ENCODE peak calls at places on chromosomes 13 and 19, in five cellular contexts. M is brain microvascular endothelial cell; B is neural progenitor cell; Z is CD4-positive, alpha-beta T cell; A is HFF-Myc. O is an unnamed sample.

GRCh38 chr19:14735915-14736314 is 42.4 kb downstream of the ADGRE2 start:
- DNase-seq in M (no peak), B (no peak), Z (no peak), A (no peak), O (no peak)

GRCh38 chr19:39148939-39149529 is 23.4 kb downstream of the PAK4 start:
- DNase-seq in M (no peak), B (no peak), Z (no peak), A (no peak), O (no peak)

GRCh38 chr19:41689993-41690800 is 2.1 kb upstream of the CEACAM7 start:
- DNase-seq in M (no peak), B (no peak), Z (no peak), A (no peak), O (no peak)

GRCh38 chr19:47436712-47437401 is 17.5 kb upstream of the MEIS3 start:
- DNase-seq in M (peak), B (peak), Z (peak), A (no peak), O (peak)

GRCh38 chr13:101728615-101729014 is 276.1 kb downstream of the ITGBL1 start:
- DNase-seq in M (no peak), B (no peak), Z (no peak), A (no peak), O (no peak)

GRCh38 chr19:6239401-6239844 is 40.4 kb downstream of the MLLT1 start:
- DNase-seq in M (no peak), B (no peak), Z (no peak), A (no peak), O (no peak)

GRCh38 chr13:110523838-110524237 is 37.7 kb downstream of the RAB20 start:
- DNase-seq in M (no peak), B (no peak), Z (no peak), A (no peak), O (no peak)

GRCh38 chr19:17475541-17476115 is 5.3 kb downstream of the SLC27A1 start:
- DNase-seq in M (peak), B (no peak), Z (no peak), A (no peak), O (peak)

GRCh38 chr13:46810440-46810839 is 13.5 kb upstream of the ESD start:
- DNase-seq in M (no peak), B (no peak), Z (no peak), A (no peak), O (no peak)

GRCh38 chr13:23681253-23681652 is 111.0 kb downstream of the TNFRSF19 start:
- DNase-seq in M (peak), B (no peak), Z (no peak), A (no peak), O (peak)

GRCh38 chr13:101065314-101065713 is 351.0 kb downstream of the NALCN start:
- DNase-seq in M (peak), B (no peak), Z (no peak), A (no peak), O (peak)

GRCh38 chr13:63691474-63691873 is 2275.8 kb upstream of the PCDH20 start:
- DNase-seq in M (no peak), B (no peak), Z (no peak), A (no peak), O (no peak)

GRCh38 chr13:76745246-76746200 is 140.7 kb downstream of the KCTD12 start:
- DNase-seq in M (no peak), B (no peak), Z (no peak), A (no peak), O (no peak)

GRCh38 chr19:9165256-9165655 is 13.5 kb upstream of the OR7D2 start:
- DNase-seq in M (no peak), B (no peak), Z (no peak), A (no peak), O (peak)

GRCh38 chr13:109254271-109254670 is 532.1 kb downstream of the IRS2 start:
- DNase-seq in M (no peak), B (peak), Z (no peak), A (no peak), O (no peak)

GRCh38 chr19:4547303-4548237 is 7.7 kb upstream of the LRG1 start:
- DNase-seq in M (no peak), B (no peak), Z (no peak), A (no peak), O (no peak)

GRCh38 chr19:39296055-39296645 is at the start of gene IFNL1:
- DNase-seq in M (no peak), B (no peak), Z (no peak), A (no peak), O (no peak)

GRCh38 chr13:79614519-79614918 is 133.6 kb downstream of the NDFIP2 start:
- DNase-seq in M (no peak), B (no peak), Z (no peak), A (no peak), O (no peak)

GRCh38 chr13:76523740-76524382 is 362.3 kb downstream of the KCTD12 start:
- DNase-seq in M (no peak), B (no peak), Z (no peak), A (no peak), O (no peak)

GRCh38 chr13:106246817-106247216 is 288.6 kb downstream of the EFNB2 start:
- DNase-seq in M (no peak), B (no peak), Z (no peak), A (no peak), O (no peak)

GRCh38 chr13:71217827-71218226 is 649.2 kb downstream of the DACH1 start:
- DNase-seq in M (no peak), B (no peak), Z (no peak), A (no peak), O (no peak)

GRCh38 chr19:18507727-18508440 is 14.0 kb downstream of the ELL start:
- DNase-seq in M (peak), B (no peak), Z (no peak), A (no peak), O (peak)

GRCh38 chr13:52848455-52849190 is at the start of gene PCDH8:
- DNase-seq in M (no peak), B (peak), Z (no peak), A (no peak), O (no peak)

GRCh38 chr13:24693862-24694471 is 13.8 kb downstream of the ATP12A start:
- DNase-seq in M (peak), B (peak), Z (peak), A (no peak), O (peak)

GRCh38 chr19:16559896-16560295 is 12.3 kb downstream of the SLC35E1 start:
- DNase-seq in M (no peak), B (no peak), Z (no peak), A (no peak), O (no peak)

GRCh38 chr19:44723952-44724319 is 24.6 kb upstream of the BCL3 start:
- DNase-seq in M (peak), B (peak), Z (peak), A (no peak), O (peak)

GRCh38 chr19:4337906-4338440 is 654 bp downstream of the STAP2 start:
- DNase-seq in M (no peak), B (peak), Z (no peak), A (no peak), O (peak)

GRCh38 chr13:100543872-100544602 is 44.6 kb downstream of the GGACT start:
- DNase-seq in M (peak), B (no peak), Z (no peak), A (no peak), O (no peak)

GRCh38 chr13:89755729-89756492 is 1591.6 kb upstream of the MIR17HG start:
- DNase-seq in M (no peak), B (no peak), Z (no peak), A (no peak), O (no peak)

GRCh38 chr13:46341112-46341711 is 45.8 kb downstream of the RUBCNL start:
- DNase-seq in M (peak), B (no peak), Z (no peak), A (no peak), O (peak)

GRCh38 chr19:28482221-28482620 is 730.7 kb downstream of the UQCRFS1 start:
- DNase-seq in M (no peak), B (no peak), Z (no peak), A (no peak), O (no peak)

GRCh38 chr13:107883561-107884175 is 331.7 kb downstream of the LIG4 start:
- DNase-seq in M (peak), B (no peak), Z (no peak), A (no peak), O (no peak)

GRCh38 chr19:40717325-40717879 is 490 bp downstream of the ITPKC start:
- DNase-seq in M (peak), B (no peak), Z (no peak), A (no peak), O (no peak)

GRCh38 chr13:102693781-102694180 is 1.1 kb downstream of the METTL21C start:
- DNase-seq in M (no peak), B (no peak), Z (no peak), A (no peak), O (peak)

GRCh38 chr13:33092422-33092987 is 76.3 kb downstream of the KL start:
- DNase-seq in M (no peak), B (no peak), Z (no peak), A (no peak), O (no peak)

GRCh38 chr19:18479964-18480723 is 41.7 kb downstream of the ELL start:
- DNase-seq in M (no peak), B (no peak), Z (no peak), A (no peak), O (peak)

GRCh38 chr19:41967056-41967783 is 8.1 kb upstream of the RABAC1 start:
- DNase-seq in M (no peak), B (no peak), Z (no peak), A (no peak), O (no peak)

GRCh38 chr19:50020481-50020880 is 4.7 kb downstream of the VRK3 start:
- DNase-seq in M (no peak), B (no peak), Z (no peak), A (no peak), O (no peak)

GRCh38 chr13:87138856-87139255 is 532.3 kb upstream of the SLITRK5 start:
- DNase-seq in M (no peak), B (no peak), Z (no peak), A (no peak), O (no peak)

GRCh38 chr13:81104316-81104715 is 763.4 kb upstream of the SPRY2 start:
- DNase-seq in M (no peak), B (no peak), Z (no peak), A (no peak), O (no peak)
- TF ChIP-seq CTCF in M (no peak), B (no peak), Z (no peak), A (no peak), O (no peak)

GRCh38 chr13:92900455-92900854 is 326.2 kb upstream of the GPC6 start:
- DNase-seq in M (no peak), B (no peak), Z (no peak), A (no peak), O (no peak)

GRCh38 chr13:92901739-92902138 is 324.9 kb upstream of the GPC6 start:
- DNase-seq in M (no peak), B (no peak), Z (no peak), A (no peak), O (no peak)

DNA sequence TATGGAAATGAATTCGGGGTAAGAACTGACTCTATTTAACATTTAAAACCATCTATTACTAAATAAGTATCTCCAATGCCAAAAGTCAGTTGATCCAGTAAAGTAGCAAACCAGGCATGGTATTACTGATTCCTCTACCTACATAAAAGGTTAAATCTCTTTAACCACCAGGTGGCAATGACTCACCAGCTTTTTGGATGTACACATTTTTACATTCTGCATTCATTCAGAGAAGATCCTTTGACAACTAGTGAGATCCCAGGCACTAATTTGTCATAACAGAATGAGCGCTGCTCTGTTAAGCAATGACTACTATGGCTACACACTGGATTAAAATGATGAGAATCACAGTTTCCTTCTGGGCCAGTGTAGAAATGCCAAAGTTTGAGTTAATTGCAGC is 329.8 kb upstream of the GPC6 start:
- DNase-seq in M (peak), B (peak), Z (no peak), A (no peak), O (no peak)
- TF ChIP-seq CTCF in M (peak), B (peak), Z (no peak), A (no peak), O (no peak)

GRCh38 chr19:56667311-56667870 is 4.2 kb downstream of the ZNF835 start:
- DNase-seq in M (no peak), B (no peak), Z (no peak), A (no peak), O (no peak)

GRCh38 chr19:56668676-56669075 is 2.9 kb downstream of the ZNF835 start:
- DNase-seq in M (no peak), B (no peak), Z (no peak), A (no peak), O (no peak)

GRCh38 chr19:56670401-56670960 is 1.1 kb downstream of the ZNF835 start:
- DNase-seq in M (no peak), B (no peak), Z (no peak), A (no peak), O (no peak)

GRCh38 chr19:56670961-56671612 is 470 bp downstream of the ZNF835 start:
- DNase-seq in M (no peak), B (no peak), Z (peak), A (no peak), O (no peak)

DNA sequence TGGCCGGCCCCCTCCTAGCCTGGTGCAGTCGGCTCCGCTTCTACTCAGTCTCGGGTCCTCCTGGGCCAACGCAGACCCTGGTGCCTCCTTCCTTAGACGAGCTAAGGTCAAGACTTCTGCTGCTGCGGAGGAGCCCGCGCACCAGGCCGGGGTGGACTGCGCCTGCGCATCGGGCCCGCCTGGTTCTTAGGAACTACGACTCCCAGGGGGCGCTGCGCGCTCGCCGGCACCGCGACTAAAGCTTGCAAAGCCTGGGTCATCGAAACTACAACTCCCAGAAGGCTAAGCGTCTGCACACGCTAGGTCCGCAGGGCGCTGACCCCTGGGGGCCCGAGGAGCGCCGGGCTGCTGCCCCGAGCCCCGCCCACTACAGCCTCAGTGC is at the start of gene ZNF835:
- DNase-seq in M (peak), B (no peak), Z (peak), A (no peak), O (peak)
- TF ChIP-seq CTCF in M (no peak), B (no peak), Z (no peak), A (no peak), O (no peak)

GRCh38 chr19:12140545-12141404 is 625 bp upstream of the ZNF20 start:
- DNase-seq in M (peak), B (peak), Z (peak), A (peak), O (peak)

GRCh38 chr19:12141405-12141736 is 1.2 kb upstream of the ZNF20 start:
- DNase-seq in M (no peak), B (no peak), Z (no peak), A (no peak), O (no peak)

GRCh38 chr19:12139309-12139708 is 841 bp downstream of the ZNF20 start:
- DNase-seq in M (no peak), B (peak), Z (no peak), A (no peak), O (no peak)

GRCh38 chr19:12139885-12140544 is at the start of gene ZNF20:
- DNase-seq in M (peak), B (peak), Z (peak), A (peak), O (peak)

GRCh38 chr19:12137541-12137940 is 2.6 kb downstream of the ZNF20 start:
- DNase-seq in M (no peak), B (no peak), Z (peak), A (no peak), O (no peak)
- TF ChIP-seq CTCF in M (peak), B (no peak), Z (peak), A (peak), O (no peak)

DNA sequence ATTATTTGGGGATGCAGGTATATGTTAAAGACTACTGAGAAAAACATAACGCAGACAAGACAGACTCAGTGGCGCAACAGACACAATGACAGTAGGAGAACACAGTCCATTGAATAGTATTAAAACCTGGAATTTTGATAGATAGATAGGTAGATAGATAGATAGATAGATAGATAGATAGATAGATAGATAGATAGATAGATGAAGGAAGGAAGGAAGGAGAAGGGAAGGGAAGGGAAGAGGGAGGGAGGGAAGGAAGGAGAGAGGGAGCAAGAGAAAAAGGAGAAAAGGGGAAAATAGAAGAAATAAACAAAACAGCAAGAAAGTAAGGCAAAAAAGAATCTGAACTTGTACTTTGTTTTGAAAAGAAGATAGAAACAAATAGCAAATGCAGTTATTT is 404.5 kb downstream of the FOXO1 start:
- DNase-seq in M (no peak), B (no peak), Z (no peak), A (no peak), O (no peak)
- TF ChIP-seq CTCF in M (no peak), B (no peak), Z (no peak), A (no peak), O (no peak)

DNA sequence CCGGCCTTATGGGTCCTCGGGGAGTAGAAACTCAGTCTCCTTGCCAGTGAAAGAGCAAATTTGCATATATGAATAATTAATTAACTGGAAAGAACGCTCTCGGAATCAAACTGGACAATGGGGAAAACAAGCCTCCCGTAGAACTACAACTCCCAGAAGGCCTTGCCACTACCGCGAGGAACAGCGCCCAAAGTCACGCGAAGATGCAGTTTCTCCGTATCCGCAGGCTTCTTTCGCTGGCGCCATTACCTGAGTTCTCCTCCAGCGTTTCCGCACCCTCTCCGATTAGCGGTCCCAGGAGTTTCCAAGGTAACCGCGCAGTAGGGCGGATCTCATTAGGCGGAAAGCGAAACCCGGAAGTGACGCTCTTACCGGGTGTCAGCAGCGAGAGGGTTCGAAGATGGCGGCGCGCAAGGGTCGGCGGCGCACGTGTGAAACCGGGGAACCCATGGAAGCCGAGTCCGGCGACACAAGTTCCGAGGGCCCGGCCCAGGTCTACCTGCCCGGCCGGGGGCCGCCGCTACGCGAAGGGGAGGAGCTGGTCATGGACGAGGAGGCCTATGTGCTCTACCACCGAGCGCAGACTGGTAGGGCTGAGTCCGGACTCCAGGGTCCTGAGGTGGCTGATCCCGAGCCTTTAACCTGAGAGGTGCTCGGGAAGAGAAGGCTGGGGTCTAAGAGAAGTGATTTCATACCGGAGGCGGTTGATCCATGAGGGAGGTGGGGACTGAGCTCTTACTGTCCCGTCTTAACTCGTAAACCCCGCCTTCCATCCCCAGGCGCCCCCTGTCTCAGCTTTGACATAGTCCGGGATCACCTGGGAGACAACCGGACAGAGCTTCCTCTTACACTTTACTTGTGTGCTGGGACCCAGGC is at the start of gene GRWD1:
- DNase-seq in M (peak), B (peak), Z (peak), A (peak), O (peak)
- TF ChIP-seq CTCF in M (peak), B (peak), Z (no peak), A (peak), O (no peak)

DNA sequence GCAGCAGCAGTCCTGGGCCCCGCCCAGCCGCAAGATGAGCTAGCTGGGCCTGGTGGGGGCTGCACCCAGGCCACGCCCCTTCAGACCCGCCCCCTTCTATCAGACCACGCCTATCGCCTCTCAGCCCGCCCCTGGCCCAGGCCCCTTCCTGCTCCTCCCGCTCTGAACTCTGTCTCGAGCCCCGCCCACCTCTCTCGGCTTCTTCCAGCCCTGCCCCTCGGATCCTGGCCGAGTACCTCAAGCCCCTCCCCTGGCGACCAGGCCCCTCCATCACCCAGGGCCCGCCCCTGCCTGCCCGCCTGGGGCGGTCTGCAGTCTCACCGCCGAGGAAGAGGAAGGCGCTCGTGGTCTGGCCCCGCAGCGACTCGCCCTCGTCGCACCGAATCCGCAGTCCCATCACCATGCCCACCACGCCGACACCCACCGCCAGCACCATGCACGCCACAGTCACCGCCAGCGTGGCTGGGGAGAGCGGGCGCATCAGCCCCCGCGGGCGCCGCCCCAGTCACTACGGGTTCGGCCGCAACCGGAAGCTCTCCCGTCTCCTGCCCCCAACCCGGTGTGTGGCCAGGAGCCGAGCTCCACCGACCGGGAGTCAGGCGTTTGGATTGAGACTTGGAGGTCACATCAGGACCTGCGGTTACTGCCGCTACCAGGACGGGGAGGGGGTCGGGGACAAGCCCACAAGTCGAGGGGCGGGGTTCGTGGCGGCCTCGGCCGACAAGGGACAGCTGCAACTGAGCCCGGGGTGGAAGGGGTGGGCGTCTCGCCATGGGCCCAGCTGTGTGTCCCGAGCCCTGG is 1.0 kb downstream of the CLDND2 start:
- DNase-seq in M (peak), B (peak), Z (peak), A (peak), O (peak)
- TF ChIP-seq CTCF in M (no peak), B (no peak), Z (no peak), A (no peak), O (no peak)

O was measured in foreskin fibroblast.